ENCODE peak calls at places on chromosome 9, in seven cellular contexts. One of them, this sample, is unnamed.

GRCh38 chr9:33464045-33464636 is 9.6 kb downstream of the NOL6 start:
- DNase-seq in H1: no peak
- DNase-seq in SK-N-SH: peak
- DNase-seq in HCT116: no peak
- DNase-seq in HepG2: no peak
- DNase-seq in K562: no peak
- DNase-seq in GM12878: no peak
- DNase-seq in this sample: no peak

GRCh38 chr9:136328011-136328621 is 777 bp downstream of the GPSM1 start:
- DNase-seq in GM12878: no peak
- DNase-seq in HepG2: no peak
- DNase-seq in SK-N-SH: peak
- DNase-seq in H1: no peak
- DNase-seq in HCT116: no peak
- DNase-seq in K562: no peak
- DNase-seq in this sample: peak

GRCh38 chr9:136308262-136309053 is 4.6 kb upstream of the CCDC187 start:
- DNase-seq in K562: no peak
- DNase-seq in SK-N-SH: no peak
- DNase-seq in HCT116: no peak
- DNase-seq in H1: no peak
- DNase-seq in GM12878: no peak
- DNase-seq in HepG2: no peak
- DNase-seq in this sample: no peak

GRCh38 chr9:94937214-94937903 is 210.9 kb downstream of the AOPEP start:
- DNase-seq in H1: no peak
- DNase-seq in GM12878: no peak
- DNase-seq in HepG2: no peak
- DNase-seq in SK-N-SH: no peak
- DNase-seq in HCT116: no peak
- DNase-seq in K562: peak
- DNase-seq in this sample: no peak

GRCh38 chr9:130172858-130173461 is 756 bp downstream of the NCS1 start:
- DNase-seq in HCT116: no peak
- DNase-seq in SK-N-SH: peak
- DNase-seq in K562: no peak
- DNase-seq in HepG2: no peak
- DNase-seq in GM12878: no peak
- DNase-seq in H1: no peak
- DNase-seq in this sample: peak

GRCh38 chr9:113737414-113738271 is 138.5 kb upstream of the ZNF618 start:
- DNase-seq in HCT116: peak
- DNase-seq in SK-N-SH: peak
- DNase-seq in K562: peak
- DNase-seq in HepG2: peak
- DNase-seq in GM12878: no peak
- DNase-seq in H1: peak
- DNase-seq in this sample: peak

GRCh38 chr9:20788526-20789421 is 104.7 kb downstream of the FOCAD start:
- DNase-seq in SK-N-SH: peak
- DNase-seq in K562: no peak
- DNase-seq in HCT116: no peak
- DNase-seq in GM12878: no peak
- DNase-seq in HepG2: no peak
- DNase-seq in H1: no peak
- DNase-seq in this sample: no peak

GRCh38 chr9:6852243-6852963 is 94.6 kb downstream of the KDM4C start:
- DNase-seq in H1: no peak
- DNase-seq in HepG2: peak
- DNase-seq in SK-N-SH: no peak
- DNase-seq in HCT116: no peak
- DNase-seq in K562: no peak
- DNase-seq in GM12878: no peak
- DNase-seq in this sample: no peak

GRCh38 chr9:85742630-85742928 is 825 bp upstream of the AGTPBP1 start:
- DNase-seq in K562: no peak
- DNase-seq in HepG2: no peak
- DNase-seq in SK-N-SH: no peak
- DNase-seq in GM12878: no peak
- DNase-seq in H1: no peak
- DNase-seq in HCT116: no peak
- DNase-seq in this sample: no peak

GRCh38 chr9:80556631-80557030 is 984.9 kb downstream of the TLE4 start:
- DNase-seq in K562: no peak
- DNase-seq in H1: no peak
- DNase-seq in HCT116: no peak
- DNase-seq in GM12878: no peak
- DNase-seq in SK-N-SH: no peak
- DNase-seq in HepG2: no peak
- DNase-seq in this sample: no peak

GRCh38 chr9:18405240-18405639 is 68.7 kb upstream of the ADAMTSL1 start:
- DNase-seq in SK-N-SH: no peak
- DNase-seq in H1: no peak
- DNase-seq in HCT116: no peak
- DNase-seq in HepG2: no peak
- DNase-seq in K562: no peak
- DNase-seq in GM12878: no peak
- DNase-seq in this sample: no peak

GRCh38 chr9:76593011-76593347 is 134.0 kb downstream of the GCNT1 start:
- DNase-seq in K562: no peak
- DNase-seq in HCT116: no peak
- DNase-seq in HepG2: no peak
- DNase-seq in SK-N-SH: no peak
- DNase-seq in H1: no peak
- DNase-seq in GM12878: no peak
- DNase-seq in this sample: no peak

GRCh38 chr9:135253305-135254004 is 166.0 kb downstream of the OLFM1 start:
- DNase-seq in GM12878: no peak
- DNase-seq in K562: peak
- DNase-seq in SK-N-SH: no peak
- DNase-seq in HCT116: peak
- DNase-seq in HepG2: no peak
- DNase-seq in H1: peak
- DNase-seq in this sample: no peak

GRCh38 chr9:129208191-129209091 is 30.4 kb upstream of the IER5L start:
- DNase-seq in GM12878: no peak
- DNase-seq in K562: peak
- DNase-seq in HepG2: no peak
- DNase-seq in H1: peak
- DNase-seq in SK-N-SH: no peak
- DNase-seq in HCT116: no peak
- DNase-seq in this sample: no peak

GRCh38 chr9:25964239-25964638 is 286.0 kb upstream of the TUSC1 start:
- DNase-seq in K562: no peak
- DNase-seq in GM12878: no peak
- DNase-seq in H1: peak
- DNase-seq in HepG2: peak
- DNase-seq in HCT116: peak
- DNase-seq in SK-N-SH: peak
- DNase-seq in this sample: peak

GRCh38 chr9:112887377-112887776 is 3.3 kb downstream of the SLC46A2 start:
- DNase-seq in SK-N-SH: no peak
- DNase-seq in HCT116: no peak
- DNase-seq in K562: peak
- DNase-seq in HepG2: peak
- DNase-seq in GM12878: no peak
- DNase-seq in H1: peak
- DNase-seq in this sample: peak

GRCh38 chr9:14315754-14316573 is 2.0 kb upstream of the NFIB start:
- DNase-seq in SK-N-SH: peak
- DNase-seq in H1: peak
- DNase-seq in K562: no peak
- DNase-seq in GM12878: no peak
- DNase-seq in HCT116: no peak
- DNase-seq in HepG2: no peak
- DNase-seq in this sample: peak

GRCh38 chr9:93260290-93261066 is 76.5 kb downstream of the WNK2 start:
- DNase-seq in HepG2: no peak
- DNase-seq in GM12878: no peak
- DNase-seq in HCT116: no peak
- DNase-seq in H1: peak
- DNase-seq in K562: no peak
- DNase-seq in SK-N-SH: peak
- DNase-seq in this sample: no peak

GRCh38 chr9:127330501-127330900 is 65.9 kb downstream of the GARNL3 start:
- DNase-seq in K562: no peak
- DNase-seq in GM12878: no peak
- DNase-seq in HepG2: no peak
- DNase-seq in SK-N-SH: no peak
- DNase-seq in H1: no peak
- DNase-seq in HCT116: no peak
- DNase-seq in this sample: no peak

GRCh38 chr9:16421534-16421933 is 448.9 kb downstream of the BNC2 start:
- DNase-seq in K562: no peak
- DNase-seq in GM12878: no peak
- DNase-seq in H1: no peak
- DNase-seq in HCT116: no peak
- DNase-seq in HepG2: no peak
- DNase-seq in SK-N-SH: peak
- DNase-seq in this sample: no peak

GRCh38 chr9:137784046-137784445 is 93.5 kb upstream of the CACNA1B start:
- DNase-seq in H1: no peak
- DNase-seq in SK-N-SH: peak
- DNase-seq in HepG2: no peak
- DNase-seq in HCT116: no peak
- DNase-seq in GM12878: no peak
- DNase-seq in K562: peak
- DNase-seq in this sample: no peak

GRCh38 chr9:109640232-109641078 is 139.5 kb upstream of the PALM2AKAP2 start:
- DNase-seq in HCT116: no peak
- DNase-seq in H1: peak
- DNase-seq in K562: no peak
- DNase-seq in GM12878: no peak
- DNase-seq in HepG2: no peak
- DNase-seq in SK-N-SH: peak
- DNase-seq in this sample: peak

DNA sequence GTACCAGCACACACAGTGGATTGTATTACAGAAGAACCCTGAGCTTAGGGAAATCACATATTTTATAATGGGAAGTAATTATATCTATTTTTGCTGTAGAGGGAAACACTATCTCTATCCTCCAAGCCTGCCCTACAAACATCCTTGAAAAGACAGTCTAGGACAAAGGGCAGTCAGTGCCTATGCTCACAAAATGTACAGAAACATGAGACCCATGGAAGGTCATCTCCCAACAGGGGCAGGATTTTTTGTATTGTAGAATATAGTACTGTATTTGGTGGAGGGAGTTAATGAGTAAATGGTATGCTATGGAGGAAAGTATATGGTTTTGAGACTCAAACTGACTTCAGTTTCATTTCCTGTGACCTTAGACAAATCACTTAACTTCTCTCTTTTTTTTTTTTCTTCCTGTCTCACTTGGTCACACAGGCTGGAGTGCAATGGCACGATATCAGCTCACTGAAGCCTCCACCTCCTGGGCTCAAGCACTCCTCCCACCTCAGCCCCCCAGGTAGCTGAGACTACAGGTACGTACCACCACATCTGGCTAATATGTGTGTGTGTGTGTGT is 5.8 kb upstream of the RAB14 start:
- DNase-seq in H1: no peak
- DNase-seq in HCT116: no peak
- DNase-seq in HepG2: no peak
- DNase-seq in SK-N-SH: no peak
- DNase-seq in K562: no peak
- DNase-seq in GM12878: peak
- DNase-seq in this sample: no peak
- TF ChIP-seq JUND in H1: no peak
- TF ChIP-seq JUND in HCT116: no peak
- TF ChIP-seq JUND in HepG2: no peak
- TF ChIP-seq JUND in SK-N-SH: no peak
- TF ChIP-seq JUND in K562: no peak
- TF ChIP-seq JUND in GM12878: no peak
- TF ChIP-seq JUND in this sample: no peak

DNA sequence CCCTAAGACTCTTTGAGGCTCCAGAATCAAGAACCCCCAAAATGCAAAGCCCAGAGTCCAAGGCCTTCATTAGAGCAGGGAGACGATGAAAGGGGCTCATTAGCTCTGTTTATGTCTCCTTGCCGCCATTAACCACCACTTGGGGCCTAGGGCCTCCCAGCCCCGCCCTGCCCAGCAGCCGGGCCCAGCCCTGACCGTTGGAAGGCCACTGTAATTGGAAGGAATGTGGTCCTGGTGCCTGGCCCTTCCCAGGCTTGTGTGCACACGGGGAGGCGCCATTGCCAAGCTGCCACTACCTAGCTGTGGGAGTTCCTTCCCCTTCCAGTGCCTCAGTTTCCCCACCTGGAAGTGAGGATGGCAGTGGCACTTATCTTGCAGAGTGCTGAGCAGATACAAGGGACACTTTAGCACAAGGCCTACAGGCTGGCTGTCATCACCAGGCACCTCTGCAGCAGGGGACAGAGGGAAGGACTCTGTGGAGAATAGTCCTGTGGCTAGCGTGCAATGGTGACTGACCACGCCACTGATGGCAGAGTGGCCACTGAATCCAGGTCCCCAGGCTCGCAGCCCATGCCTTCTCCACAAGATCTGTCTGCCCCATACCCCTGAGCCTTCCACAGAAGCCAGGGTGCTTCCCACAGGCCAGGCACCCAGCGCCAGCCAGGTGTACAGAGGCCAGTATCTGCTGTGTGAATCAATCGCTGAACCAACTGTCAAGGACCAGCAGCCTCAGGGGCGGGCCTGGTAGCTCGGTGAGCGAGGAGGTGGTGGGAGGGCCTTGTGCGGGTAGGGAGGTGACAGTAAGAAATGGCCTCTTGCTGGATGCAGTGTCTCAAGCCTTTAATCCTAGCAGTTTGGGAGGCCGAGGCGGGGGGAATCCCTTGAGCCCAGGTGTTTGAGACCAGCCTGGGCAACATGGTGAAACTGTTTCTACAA is 20.8 kb downstream of the GBGT1 start:
- DNase-seq in SK-N-SH: no peak
- DNase-seq in K562: peak
- DNase-seq in HCT116: no peak
- DNase-seq in GM12878: no peak
- DNase-seq in HepG2: no peak
- DNase-seq in H1: no peak
- DNase-seq in this sample: peak
- TF ChIP-seq JUND in SK-N-SH: no peak
- TF ChIP-seq JUND in K562: no peak
- TF ChIP-seq JUND in HCT116: no peak
- TF ChIP-seq JUND in GM12878: no peak
- TF ChIP-seq JUND in HepG2: no peak
- TF ChIP-seq JUND in H1: no peak
- TF ChIP-seq JUND in this sample: no peak

GRCh38 chr9:108512426-108513173 is 343.2 kb downstream of the ACTL7B start:
- DNase-seq in GM12878: no peak
- DNase-seq in HCT116: no peak
- DNase-seq in SK-N-SH: no peak
- DNase-seq in K562: no peak
- DNase-seq in HepG2: no peak
- DNase-seq in H1: no peak
- DNase-seq in this sample: no peak
- TF ChIP-seq JUND in GM12878: no peak
- TF ChIP-seq JUND in HCT116: no peak
- TF ChIP-seq JUND in SK-N-SH: no peak
- TF ChIP-seq JUND in K562: no peak
- TF ChIP-seq JUND in HepG2: no peak
- TF ChIP-seq JUND in H1: no peak
- TF ChIP-seq JUND in this sample: no peak

GRCh38 chr9:70924380-70924779 is 197.0 kb downstream of the TRPM3 start:
- DNase-seq in HepG2: no peak
- DNase-seq in GM12878: no peak
- DNase-seq in H1: no peak
- DNase-seq in K562: no peak
- DNase-seq in HCT116: no peak
- DNase-seq in SK-N-SH: no peak
- DNase-seq in this sample: no peak
- TF ChIP-seq JUND in HepG2: no peak
- TF ChIP-seq JUND in GM12878: no peak
- TF ChIP-seq JUND in H1: no peak
- TF ChIP-seq JUND in K562: no peak
- TF ChIP-seq JUND in HCT116: no peak
- TF ChIP-seq JUND in SK-N-SH: peak
- TF ChIP-seq JUND in this sample: no peak